ENCODE peak calls at places on chromosomes 12 and 14, in seven cellular contexts. M is progenitor cell of endocrine pancreas, X is IMR-90, G is gastrocnemius medialis, B is astrocyte of the spinal cord, O is H9, I is fibroblast of the aortic adventitia. R is an unnamed sample.

GRCh38 chr12:49094104-49094948 is at the start of gene DHH:
- DNase-seq in O (peak), X (no peak), M (no peak), G (no peak), B (no peak), I (no peak), R (peak)

GRCh38 chr12:54017845-54018607 is 9.2 kb downstream of the HOXC8 start:
- DNase-seq in G (peak), I (peak), X (peak), M (no peak), O (peak), B (peak), R (peak)

GRCh38 chr12:76866146-76866545 is 12.7 kb downstream of the CSRP2 start:
- DNase-seq in O (no peak), G (no peak), M (no peak), X (no peak), B (peak), I (no peak), R (no peak)

GRCh38 chr12:89244536-89244935 is 107.8 kb downstream of the DUSP6 start:
- DNase-seq in B (no peak), X (peak), G (no peak), O (no peak), M (no peak), I (peak), R (no peak)

GRCh38 chr14:92439551-92440344 is 73.8 kb upstream of the RIN3 start:
- DNase-seq in X (no peak), G (no peak), O (no peak), M (no peak), I (no peak), B (no peak), R (no peak)

GRCh38 chr14:23487216-23487615 is 17.7 kb downstream of the NGDN start:
- DNase-seq in M (no peak), B (no peak), I (no peak), X (no peak), G (no peak), O (no peak), R (no peak)

GRCh38 chr14:104844306-104845032 is 20.6 kb upstream of the CEP170B start:
- DNase-seq in B (no peak), O (peak), I (no peak), X (no peak), M (no peak), G (no peak), R (no peak)

GRCh38 chr14:104977681-104978647 is at the start of gene AHNAK2:
- DNase-seq in B (peak), O (peak), M (peak), X (peak), G (peak), I (peak), R (peak)

GRCh38 chr14:85587152-85587697 is 57.3 kb downstream of the FLRT2 start:
- DNase-seq in I (peak), G (no peak), M (no peak), O (no peak), X (peak), B (peak), R (no peak)

GRCh38 chr12:26143291-26143690 is 18.5 kb upstream of the BHLHE41 start:
- DNase-seq in G (no peak), M (no peak), I (no peak), B (no peak), X (no peak), O (no peak), R (no peak)

GRCh38 chr14:60657609-60657983 is 8.3 kb upstream of the SIX1 start:
- DNase-seq in X (no peak), B (no peak), M (no peak), G (no peak), O (peak), I (no peak), R (no peak)

GRCh38 chr12:116933101-116933500 is 22.4 kb downstream of the FBXW8 start:
- DNase-seq in G (no peak), X (peak), I (peak), M (no peak), B (no peak), O (no peak), R (no peak)

GRCh38 chr12:39127401-39127800 is 222.0 kb upstream of the CPNE8 start:
- DNase-seq in B (peak), X (no peak), M (no peak), G (no peak), I (peak), O (no peak), R (no peak)

GRCh38 chr14:50830044-50830931 is 674 bp downstream of the NIN start:
- DNase-seq in O (peak), X (peak), M (peak), G (peak), I (peak), B (peak), R (peak)

GRCh38 chr12:55724226-55724939 is 4.2 kb downstream of the RDH5 start:
- DNase-seq in M (no peak), B (peak), G (peak), O (peak), I (peak), X (peak), R (peak)

GRCh38 chr12:50387487-50387886 is 8.9 kb downstream of the FAM186A start:
- DNase-seq in X (no peak), B (no peak), O (peak), M (no peak), I (no peak), G (no peak), R (no peak)

GRCh38 chr14:74248036-74248435 is 8.8 kb downstream of the VSX2 start:
- DNase-seq in I (no peak), M (no peak), G (no peak), B (no peak), O (no peak), X (no peak), R (no peak)

GRCh38 chr12:46608431-46609280 is 217.1 kb downstream of the SLC38A4 start:
- DNase-seq in I (peak), O (no peak), X (peak), B (peak), M (no peak), G (no peak), R (no peak)

DNA sequence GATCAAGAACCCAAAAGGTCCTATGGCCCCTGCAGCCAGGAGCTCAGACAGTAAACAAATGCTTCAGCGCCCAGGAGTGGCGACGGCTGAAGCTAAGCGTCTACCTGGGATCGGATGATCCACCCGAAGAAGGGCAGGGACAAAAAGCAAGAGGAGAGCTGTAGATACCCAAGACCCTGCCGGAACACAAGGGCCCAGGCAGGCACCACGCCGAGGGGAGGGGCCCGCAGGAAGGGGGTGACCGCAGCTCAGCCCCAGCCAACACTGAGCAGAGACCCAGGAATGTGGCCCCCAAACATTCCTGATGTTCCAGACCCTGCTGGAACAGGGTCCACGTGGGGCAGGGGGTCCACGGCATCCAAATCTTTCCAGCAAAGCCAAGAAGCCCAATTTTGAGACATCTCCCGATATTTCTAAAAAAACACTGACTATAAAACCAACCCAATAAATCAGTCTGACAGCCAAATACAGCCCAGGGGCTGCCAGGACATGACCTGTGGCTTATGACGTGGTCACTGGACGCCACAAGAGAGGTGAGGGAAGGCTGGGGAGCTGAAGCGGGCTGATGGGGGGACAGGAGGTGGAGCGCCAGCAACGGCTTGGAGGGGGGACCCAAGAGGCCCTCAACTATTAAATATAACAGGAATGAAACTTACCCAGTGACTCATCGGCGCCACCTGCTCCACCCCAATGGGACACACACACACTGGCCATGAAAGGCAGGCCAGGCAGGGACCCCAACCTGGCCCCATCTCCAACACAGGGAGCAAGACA is 58.9 kb downstream of the NCOR2 start:
- DNase-seq in G (peak), I (no peak), X (peak), B (no peak), O (no peak), M (no peak), R (no peak)
- TF ChIP-seq CTCF in G (no peak), I (no peak), X (no peak), B (peak), O (peak), M (no peak), R (no peak)

GRCh38 chr14:97301931-97302559 is 504.9 kb downstream of the VRK1 start:
- DNase-seq in O (peak), G (no peak), B (no peak), X (no peak), M (no peak), I (no peak), R (no peak)

GRCh38 chr14:97298331-97298730 is 501.1 kb downstream of the VRK1 start:
- DNase-seq in M (no peak), G (no peak), I (no peak), B (no peak), X (no peak), O (peak), R (no peak)

GRCh38 chr14:97298775-97299174 is 501.6 kb downstream of the VRK1 start:
- DNase-seq in G (no peak), O (no peak), X (no peak), I (no peak), B (no peak), M (no peak), R (no peak)

GRCh38 chr14:97295108-97295710 is 498.0 kb downstream of the VRK1 start:
- DNase-seq in I (no peak), M (no peak), X (no peak), G (no peak), B (no peak), O (no peak), R (no peak)

DNA sequence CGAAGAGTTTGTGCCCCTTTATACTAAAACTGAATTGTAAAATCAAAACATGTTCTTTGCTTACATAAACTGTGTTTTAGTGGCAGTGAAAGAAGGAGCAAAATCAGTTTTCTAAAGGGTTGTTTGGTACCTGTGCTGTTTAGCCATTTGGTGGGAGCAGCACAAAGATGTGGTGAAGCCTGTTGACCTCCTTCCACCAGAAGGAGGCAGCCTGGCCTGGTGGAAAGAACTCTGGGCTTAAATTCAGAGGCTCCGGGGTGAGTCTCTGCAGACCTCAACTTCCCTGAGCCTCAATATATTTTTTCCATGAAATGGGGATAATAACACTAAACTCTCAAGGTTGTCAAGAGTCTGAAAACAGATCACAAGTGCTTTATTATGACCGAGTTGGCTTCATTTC is 502.5 kb downstream of the VRK1 start:
- DNase-seq in X (no peak), B (no peak), O (peak), I (no peak), G (no peak), M (no peak), R (no peak)
- TF ChIP-seq CTCF in X (no peak), B (no peak), O (peak), I (no peak), G (no peak), M (peak), R (peak)

DNA sequence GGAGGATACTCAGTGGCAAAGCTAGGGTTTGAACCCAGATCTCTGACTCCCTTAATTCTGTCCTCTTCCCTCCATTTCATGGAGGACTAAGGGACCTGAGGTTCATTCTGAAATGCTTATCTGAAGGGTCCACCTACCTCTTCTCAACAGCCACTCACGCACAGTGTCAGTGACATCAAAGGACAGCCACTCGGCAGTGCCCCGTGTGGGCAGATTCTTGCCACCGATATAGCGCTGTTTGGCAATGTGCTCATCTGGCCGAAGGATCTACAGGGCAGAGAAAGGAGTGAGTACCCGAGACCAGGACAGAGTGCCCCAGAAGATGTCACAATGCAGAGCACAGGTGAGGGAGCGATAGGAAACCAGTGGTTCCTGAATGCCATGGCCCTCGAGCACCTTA is 10.8 kb downstream of the TGFB3 start:
- DNase-seq in I (no peak), B (no peak), X (no peak), M (no peak), O (no peak), G (no peak), R (no peak)
- TF ChIP-seq CTCF in I (no peak), B (no peak), X (no peak), M (no peak), O (peak), G (no peak), R (no peak)

GRCh38 chr14:99247772-99248171 is 24.2 kb downstream of the BCL11B start:
- DNase-seq in G (no peak), M (no peak), O (no peak), I (no peak), B (no peak), X (no peak), R (no peak)
- TF ChIP-seq CTCF in G (no peak), M (no peak), O (no peak), I (no peak), B (no peak), X (no peak), R (no peak)

GRCh38 chr14:35212471-35213142 is 79.6 kb upstream of the PSMA6 start:
- DNase-seq in O (no peak), I (peak), X (no peak), B (no peak), M (no peak), G (no peak), R (no peak)

GRCh38 chr14:35213143-35213788 is 78.9 kb upstream of the PSMA6 start:
- DNase-seq in M (no peak), X (no peak), O (no peak), G (no peak), I (no peak), B (no peak), R (no peak)

GRCh38 chr14:35218963-35219362 is 73.2 kb upstream of the PSMA6 start:
- DNase-seq in G (no peak), M (no peak), O (no peak), I (no peak), B (no peak), X (no peak), R (no peak)

GRCh38 chr14:35213869-35214387 is 78.3 kb upstream of the PSMA6 start:
- DNase-seq in G (no peak), O (no peak), B (peak), I (peak), X (peak), M (no peak), R (no peak)

DNA sequence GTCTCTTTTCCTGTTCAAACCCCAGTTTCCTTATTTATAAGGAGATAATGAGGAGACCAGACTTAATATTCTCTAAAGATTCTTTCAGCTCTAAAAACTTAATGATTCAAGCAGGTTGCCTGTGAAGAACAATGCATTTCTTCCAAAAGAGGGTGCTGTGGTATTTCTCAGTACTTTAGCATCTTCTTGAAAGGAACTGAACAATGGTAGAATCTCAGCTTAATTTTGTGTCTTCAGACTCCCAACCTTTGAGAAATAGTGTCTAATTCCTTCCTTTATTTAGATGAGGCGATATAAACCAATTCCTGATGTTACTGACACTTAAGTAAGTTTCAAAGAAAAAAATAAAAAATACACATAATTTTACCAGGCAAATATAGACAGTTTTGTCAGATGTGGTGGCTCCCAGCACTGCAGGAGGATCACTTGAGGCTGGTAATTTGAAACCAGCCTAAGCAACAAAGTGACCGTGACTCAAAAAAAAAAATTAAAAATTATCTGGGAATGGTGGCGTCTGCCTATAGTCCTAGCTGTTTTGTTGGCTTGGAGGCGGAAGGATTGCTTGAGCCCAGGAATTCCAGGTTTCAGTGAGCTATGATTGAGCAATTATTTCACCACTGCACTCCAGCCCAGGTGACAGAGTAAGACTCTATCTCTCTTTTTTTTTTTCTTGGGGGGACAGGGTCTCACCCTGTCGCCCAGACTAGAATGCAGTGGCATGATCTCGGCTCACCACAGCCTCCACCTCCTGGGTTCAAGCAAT is 76.9 kb upstream of the PSMA6 start:
- DNase-seq in I (peak), G (no peak), X (peak), O (no peak), M (no peak), B (peak), R (no peak)
- TF ChIP-seq CTCF in I (peak), G (peak), X (peak), O (peak), M (peak), B (peak), R (peak)

GRCh38 chr12:120247621-120248030 is 17.9 kb downstream of the PXN start:
- DNase-seq in X (peak), M (no peak), G (peak), B (peak), O (no peak), I (peak), R (no peak)

GRCh38 chr12:120249875-120250795 is 15.4 kb downstream of the PXN start:
- DNase-seq in B (no peak), I (peak), X (no peak), O (peak), G (peak), M (no peak), R (no peak)

GRCh38 chr12:120254809-120255208 is 10.7 kb downstream of the PXN start:
- DNase-seq in B (no peak), I (no peak), G (no peak), M (no peak), X (no peak), O (peak), R (no peak)

GRCh38 chr12:120249266-120249874 is 16.2 kb downstream of the PXN start:
- DNase-seq in O (peak), M (no peak), G (no peak), I (peak), X (no peak), B (no peak), R (no peak)

GRCh38 chr12:120252071-120252906 is 13.2 kb downstream of the PXN start:
- DNase-seq in X (no peak), M (no peak), G (no peak), I (no peak), O (no peak), B (no peak), R (no peak)
- TF ChIP-seq CTCF in X (no peak), M (no peak), G (no peak), I (no peak), O (no peak), B (no peak), R (no peak)

GRCh38 chr12:120468846-120469449 is 600 bp downstream of the SRSF9 start:
- DNase-seq in B (peak), I (no peak), X (peak), G (no peak), M (no peak), O (no peak), R (peak)
- TF ChIP-seq CTCF in B (no peak), I (no peak), X (no peak), G (no peak), M (no peak), O (no peak), R (no peak)

GRCh38 chr14:37234222-37234621 is 36.5 kb downstream of the MIPOL1 start:
- DNase-seq in G (no peak), M (no peak), X (no peak), B (no peak), I (no peak), O (no peak), R (no peak)

GRCh38 chr14:37232907-37233481 is 35.3 kb downstream of the MIPOL1 start:
- DNase-seq in B (peak), G (no peak), X (peak), I (peak), O (no peak), M (no peak), R (peak)

DNA sequence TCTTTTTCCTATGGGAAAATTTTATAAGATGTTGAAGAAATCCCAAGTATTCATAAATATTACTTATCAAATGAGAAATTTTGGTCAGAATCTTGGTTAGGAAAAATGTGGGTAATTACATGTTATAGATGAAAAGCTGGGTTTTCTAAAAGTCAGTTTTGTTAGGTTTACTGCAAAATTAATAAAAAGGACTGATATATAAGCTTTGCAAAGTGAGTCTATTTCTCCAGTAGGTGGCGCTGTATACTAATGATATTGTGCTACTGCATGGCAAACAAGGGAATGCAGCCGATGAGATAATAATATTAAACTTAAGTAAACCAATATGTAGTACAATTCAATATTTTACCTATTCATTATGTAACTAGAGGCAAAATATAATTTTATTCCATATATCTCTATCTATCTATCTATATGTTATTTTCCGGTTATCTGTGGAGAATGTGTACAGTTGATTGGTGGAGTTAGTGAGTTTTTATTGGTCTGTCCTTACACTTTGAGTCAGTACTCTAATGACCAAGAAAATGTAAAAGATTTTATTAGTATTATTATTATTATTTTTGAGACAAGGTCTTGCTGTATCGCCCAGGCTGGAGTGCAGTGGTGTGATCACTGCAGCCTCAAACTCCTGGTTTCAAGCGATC is 32.9 kb downstream of the MIPOL1 start:
- DNase-seq in B (peak), M (no peak), X (peak), O (no peak), G (no peak), I (peak), R (no peak)
- TF ChIP-seq CTCF in B (peak), M (peak), X (peak), O (peak), G (peak), I (peak), R (peak)

GRCh38 chr12:19129486-19130223 is at the start of gene PLEKHA5:
- DNase-seq in M (peak), O (peak), X (peak), G (peak), I (peak), B (peak), R (peak)
- TF ChIP-seq CTCF in M (peak), O (peak), X (peak), G (no peak), I (no peak), B (no peak), R (no peak)

GRCh38 chr14:32345311-32345771 is 16.2 kb downstream of the AKAP6 start:
- DNase-seq in G (no peak), I (peak), O (no peak), B (peak), X (peak), M (no peak), R (no peak)
- TF ChIP-seq CTCF in G (no peak), I (no peak), O (no peak), B (no peak), X (no peak), M (no peak), R (no peak)